ENCODE peak calls at places on chromosomes 3 and 15, in six cellular contexts. H is H9, B is hepatocyte, O is GM23248, L is MM.1S, K is cardiac muscle cell. W is an unnamed sample.

GRCh38 chr3:43161684-43162512 is 56.0 kb upstream of the POMGNT2 start:
- DNase-seq in H (peak; percentile 55), B (peak; percentile 56), O (peak; percentile 70), L (peak; percentile 70), K (peak; percentile 37), W (no peak)

GRCh38 chr3:146972726-146973125 is 367.6 kb upstream of the PLSCR5 start:
- DNase-seq in H (no peak), B (no peak), O (peak; percentile 79), L (no peak), K (no peak), W (no peak)

GRCh38 chr3:41580274-41580959 is 381.1 kb downstream of the CTNNB1 start:
- DNase-seq in H (no peak), B (no peak), O (peak; percentile 37), L (no peak), K (no peak), W (no peak)

GRCh38 chr3:172787019-172787418 is 36.5 kb downstream of the ECT2 start:
- DNase-seq in H (no peak), B (no peak), O (no peak), L (no peak), K (no peak), W (no peak)

GRCh38 chr15:67240235-67241131 is 14.0 kb downstream of the AAGAB start:
- DNase-seq in H (no peak), B (peak; percentile 30), O (peak; percentile 12), L (peak; percentile 61), K (peak; percentile 1), W (no peak)

GRCh38 chr3:110341047-110341446 is 730.6 kb upstream of the NECTIN3 start:
- DNase-seq in H (no peak), B (no peak), O (peak; percentile 74), L (no peak), K (no peak), W (no peak)

GRCh38 chr3:158710601-158711000 is 21.7 kb downstream of the RARRES1 start:
- DNase-seq in H (no peak), B (no peak), O (no peak), L (no peak), K (no peak), W (no peak)

GRCh38 chr3:139269984-139270383 is 73.8 kb upstream of the MRPS22 start:
- DNase-seq in H (no peak), B (no peak), O (no peak), L (no peak), K (no peak), W (no peak)

GRCh38 chr3:50165388-50166308 is 10.5 kb downstream of the SEMA3F start:
- DNase-seq in H (no peak), B (no peak), O (peak; percentile 69), L (no peak), K (no peak), W (no peak)

GRCh38 chr3:10957976-10958749 is 34.4 kb upstream of the SLC6A1 start:
- DNase-seq in H (no peak), B (no peak), O (peak; percentile 13), L (no peak), K (peak; percentile 59), W (peak; percentile 88)

GRCh38 chr3:28077566-28077965 is 163.9 kb upstream of the CMC1 start:
- DNase-seq in H (peak; percentile 59), B (no peak), O (peak; percentile 68), L (no peak), K (no peak), W (no peak)

GRCh38 chr3:123344175-123344908 is 104.5 kb downstream of the ADCY5 start:
- DNase-seq in H (peak; percentile 53), B (no peak), O (peak; percentile 28), L (peak; percentile 9), K (peak; percentile 65), W (no peak)

GRCh38 chr3:137946341-137946973 is 63.5 kb upstream of the CLDN18 start:
- DNase-seq in H (peak; percentile 65), B (peak; percentile 89), O (peak; percentile 74), L (peak; percentile 85), K (peak; percentile 81), W (peak; percentile 34)

GRCh38 chr3:37627951-37628620 is 233.6 kb upstream of the CTDSPL start:
- DNase-seq in H (no peak), B (no peak), O (no peak), L (no peak), K (no peak), W (no peak)

GRCh38 chr3:157527471-157527881 is 24.3 kb upstream of the VEPH1 start:
- DNase-seq in H (no peak), B (no peak), O (peak; percentile 67), L (no peak), K (no peak), W (no peak)

GRCh38 chr3:39118079-39118478 is 10.6 kb downstream of the TTC21A start:
- DNase-seq in H (no peak), B (no peak), O (no peak), L (no peak), K (no peak), W (no peak)

GRCh38 chr3:13034861-13035260 is 38.4 kb downstream of the IQSEC1 start:
- DNase-seq in H (no peak), B (no peak), O (no peak), L (no peak), K (no peak), W (no peak)

GRCh38 chr3:186320862-186321568 is 41.0 kb downstream of the DGKG start:
- DNase-seq in H (no peak), B (no peak), O (peak; percentile 41), L (no peak), K (no peak), W (no peak)

GRCh38 chr15:90838066-90838465 is 30.3 kb upstream of the FURIN start:
- DNase-seq in H (no peak), B (no peak), O (no peak), L (no peak), K (no peak), W (no peak)

GRCh38 chr3:66107855-66108254 is 69.1 kb upstream of the MAGI1 start:
- DNase-seq in H (no peak), B (peak; percentile 8), O (peak; percentile 71), L (no peak), K (no peak), W (no peak)

GRCh38 chr3:126540946-126541627 is 17.1 kb downstream of the CHST13 start:
- DNase-seq in H (peak; percentile 25), B (no peak), O (no peak), L (no peak), K (no peak), W (peak; percentile 25)

GRCh38 chr3:62954579-62954978 is 79.4 kb upstream of the CADPS start:
- DNase-seq in H (no peak), B (no peak), O (no peak), L (no peak), K (no peak), W (no peak)

GRCh38 chr15:85782112-85782511 is 12.6 kb downstream of the KLHL25 start:
- DNase-seq in H (no peak), B (no peak), O (no peak), L (no peak), K (no peak), W (no peak)
- H3K4me1 ChIP-seq in H (peaks cover 14% of the 10 kb centered on the region), B (peaks cover 19% of the 10 kb centered on the region), O (peaks cover 16% of the 10 kb centered on the region), L (peaks cover 5% of the 10 kb centered on the region), K (peaks cover 45% of the 10 kb centered on the region), W (peaks cover 33% of the 10 kb centered on the region)

DNA sequence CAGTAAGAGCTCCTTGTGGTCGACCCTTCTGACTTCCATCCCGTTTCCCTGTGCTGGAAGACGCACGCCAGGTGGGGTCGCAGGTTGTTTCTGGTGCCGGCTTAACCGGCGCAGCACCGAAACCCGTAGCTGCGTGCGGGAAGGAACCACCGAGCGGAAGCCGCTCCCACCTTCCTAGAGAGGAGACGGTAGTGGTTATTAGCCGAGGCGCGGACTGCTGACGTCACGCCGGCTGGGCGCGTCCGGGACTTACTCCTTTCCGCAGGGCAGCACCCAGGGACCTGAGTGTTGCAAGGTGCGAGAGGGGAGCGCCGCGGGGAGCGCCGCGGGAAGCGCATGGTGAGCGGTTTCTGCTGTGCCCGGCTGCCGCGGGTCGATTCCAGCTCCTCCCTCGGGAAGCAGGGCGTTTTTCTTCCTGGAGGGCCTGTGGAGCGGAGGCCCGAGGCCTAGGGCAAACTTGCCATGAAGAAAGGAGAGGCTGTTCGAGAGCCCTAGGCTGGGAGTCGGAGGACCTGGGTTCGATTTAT is at the start of gene ZNF501:
- DNase-seq in H (peak; percentile 95), B (peak; percentile 94), O (peak; percentile 91), L (peak; percentile 93), K (peak; percentile 93), W (peak; percentile 93)
- H3K9me3 ChIP-seq in H (peaks cover 51% of the 10 kb centered on the region), B (peaks cover 25% of the 10 kb centered on the region), O (peaks cover 18% of the 10 kb centered on the region), L (no peaks in the 10 kb centered on the region), K (no peaks in the 10 kb centered on the region), W (peaks cover 6% of the 10 kb centered on the region)

GRCh38 chr15:49468440-49468839 is 45.4 kb downstream of the FGF7 start:
- DNase-seq in H (no peak), B (peak; percentile 8), O (peak; percentile 82), L (no peak), K (no peak), W (no peak)
- H3K4me1 ChIP-seq in H (no peaks in the 10 kb centered on the region), B (no peaks in the 10 kb centered on the region), O (peaks cover 90% of the 10 kb centered on the region), L (peaks cover 25% of the 10 kb centered on the region), K (no peaks in the 10 kb centered on the region), W (no peaks in the 10 kb centered on the region)

GRCh38 chr3:32254268-32254667 is 15.8 kb downstream of the CMTM8 start:
- DNase-seq in H (no peak), B (no peak), O (no peak), L (no peak), K (no peak), W (no peak)
- H3K9me3 ChIP-seq in H (no peaks in the 10 kb centered on the region), B (no peaks in the 10 kb centered on the region), O (no peaks in the 10 kb centered on the region), L (no peaks in the 10 kb centered on the region), K (no peaks in the 10 kb centered on the region), W (no peaks in the 10 kb centered on the region)

GRCh38 chr15:55915221-55915620 is 78.2 kb downstream of the NEDD4 start:
- DNase-seq in H (no peak), B (no peak), O (peak; percentile 8), L (no peak), K (no peak), W (no peak)

GRCh38 chr15:55915876-55916567 is 77.4 kb downstream of the NEDD4 start:
- DNase-seq in H (no peak), B (no peak), O (peak; percentile 77), L (no peak), K (no peak), W (no peak)

GRCh38 chr15:55914446-55914845 is 79.0 kb downstream of the NEDD4 start:
- DNase-seq in H (no peak), B (no peak), O (peak; percentile 39), L (no peak), K (no peak), W (no peak)

GRCh38 chr15:55909036-55909811 is 84.2 kb downstream of the NEDD4 start:
- DNase-seq in H (no peak), B (no peak), O (peak; percentile 86), L (no peak), K (no peak), W (no peak)

DNA sequence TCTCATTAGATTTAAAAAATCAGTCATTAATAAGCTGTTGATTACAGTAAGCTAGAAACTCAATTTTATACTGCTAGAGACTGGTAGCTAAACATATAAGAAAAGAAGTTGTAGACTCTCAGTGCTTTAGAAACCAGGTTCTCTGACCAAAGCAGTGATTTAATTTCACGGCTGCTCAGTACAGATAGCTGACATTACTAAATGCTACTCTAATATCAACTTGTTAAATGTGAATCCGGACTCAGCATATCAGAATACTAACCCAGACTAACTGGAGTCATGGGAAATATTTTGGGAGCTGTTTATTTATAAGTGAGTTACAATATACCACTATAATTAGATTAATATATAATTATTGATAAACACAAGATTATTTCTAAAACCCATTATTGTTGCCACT is 80.4 kb downstream of the NEDD4 start:
- DNase-seq in H (no peak), B (no peak), O (no peak), L (no peak), K (no peak), W (no peak)
- H3K4me1 ChIP-seq in H (no peaks in the 10 kb centered on the region), B (no peaks in the 10 kb centered on the region), O (peaks cover 71% of the 10 kb centered on the region), L (no peaks in the 10 kb centered on the region), K (no peaks in the 10 kb centered on the region), W (peaks cover 8% of the 10 kb centered on the region)

GRCh38 chr3:196757876-196758739 is 18.5 kb downstream of the PAK2 start:
- DNase-seq in H (no peak), B (peak; percentile 25), O (peak; percentile 69), L (no peak), K (no peak), W (no peak)
- H3K9me3 ChIP-seq in H (peaks cover 11% of the 10 kb centered on the region), B (no peaks in the 10 kb centered on the region), O (no peaks in the 10 kb centered on the region), L (no peaks in the 10 kb centered on the region), K (no peaks in the 10 kb centered on the region), W (peaks cover 18% of the 10 kb centered on the region)

W was measured in left lung.